ENCODE peak calls at places on chromosomes 3 and 15, in seven cellular contexts. D, Y, F, L, M, O and C are unnamed samples.

GRCh38 chr3:195140816-195141793 is 129.9 kb downstream of the XXYLT1 start:
- DNase-seq in D (no peak), Y (no peak), F (no peak), L (no peak), M (no peak), O (no peak), C (no peak)

GRCh38 chr3:41175365-41175764 is 23.9 kb upstream of the CTNNB1 start:
- DNase-seq in D (no peak), Y (no peak), F (peak), L (no peak), M (no peak), O (no peak), C (no peak)

GRCh38 chr3:124762612-124763011 is 32.4 kb downstream of the UMPS start:
- DNase-seq in D (no peak), Y (no peak), F (no peak), L (no peak), M (no peak), O (no peak), C (no peak)

GRCh38 chr3:154398084-154398967 is 31.7 kb downstream of the GPR149 start:
- DNase-seq in D (no peak), Y (no peak), F (no peak), L (no peak), M (no peak), O (no peak), C (no peak)

GRCh38 chr3:16343101-16343500 is 78.1 kb downstream of the OXNAD1 start:
- DNase-seq in D (no peak), Y (no peak), F (no peak), L (no peak), M (no peak), O (no peak), C (no peak)

GRCh38 chr3:126711361-126711760 is 7.3 kb downstream of the CHCHD6 start:
- DNase-seq in D (no peak), Y (no peak), F (peak), L (no peak), M (no peak), O (no peak), C (no peak)

GRCh38 chr3:123292321-123293310 is 90.9 kb downstream of the SEC22A start:
- DNase-seq in D (no peak), Y (no peak), F (no peak), L (no peak), M (no peak), O (no peak), C (no peak)

GRCh38 chr15:31263751-31264533 is 62.7 kb upstream of the KLF13 start:
- DNase-seq in D (peak), Y (peak), F (no peak), L (no peak), M (no peak), O (peak), C (no peak)

GRCh38 chr15:62306851-62307504 is 141.9 kb upstream of the C2CD4B start:
- DNase-seq in D (peak), Y (peak), F (peak), L (peak), M (peak), O (no peak), C (peak)

GRCh38 chr15:78950906-78951840 is 6.3 kb upstream of the CTSH start:
- DNase-seq in D (no peak), Y (no peak), F (peak), L (no peak), M (no peak), O (no peak), C (no peak)

GRCh38 chr3:136885357-136886213 is 23.6 kb downstream of the NCK1 start:
- DNase-seq in D (no peak), Y (no peak), F (no peak), L (no peak), M (no peak), O (no peak), C (no peak)

GRCh38 chr15:89822951-89823701 is 8.5 kb upstream of the ANPEP start:
- DNase-seq in D (no peak), Y (no peak), F (peak), L (no peak), M (no peak), O (no peak), C (no peak)

GRCh38 chr3:83894223-83894622 is 1064.6 kb upstream of the CADM2 start:
- DNase-seq in D (no peak), Y (no peak), F (no peak), L (no peak), M (no peak), O (no peak), C (no peak)

GRCh38 chr3:184022323-184022722 is 4.6 kb upstream of the ABCC5 start:
- DNase-seq in D (no peak), Y (no peak), F (peak), L (no peak), M (no peak), O (no peak), C (no peak)

GRCh38 chr3:122727279-122727678 is 46.6 kb downstream of the PARP14 start:
- DNase-seq in D (no peak), Y (no peak), F (no peak), L (no peak), M (no peak), O (no peak), C (no peak)

GRCh38 chr15:97995881-97996603 is 35.5 kb downstream of the ARRDC4 start:
- DNase-seq in D (no peak), Y (no peak), F (peak), L (no peak), M (no peak), O (no peak), C (no peak)

GRCh38 chr3:39191103-39191502 is 1.3 kb downstream of the XIRP1 start:
- DNase-seq in D (no peak), Y (no peak), F (no peak), L (no peak), M (no peak), O (no peak), C (no peak)

GRCh38 chr15:82105458-82106205 is 59.8 kb upstream of the MEX3B start:
- DNase-seq in D (no peak), Y (peak), F (peak), L (no peak), M (no peak), O (no peak), C (no peak)

GRCh38 chr3:32420138-32420981 is 28.7 kb downstream of the CMTM7 start:
- DNase-seq in D (no peak), Y (no peak), F (peak), L (no peak), M (no peak), O (no peak), C (peak)

GRCh38 chr3:133474251-133474801 is 74.5 kb downstream of the BFSP2 start:
- DNase-seq in D (no peak), Y (no peak), F (peak), L (no peak), M (no peak), O (no peak), C (no peak)

GRCh38 chr15:38895326-38896282 is 331.0 kb upstream of the RASGRP1 start:
- DNase-seq in D (no peak), Y (no peak), F (peak), L (no peak), M (no peak), O (no peak), C (no peak)

GRCh38 chr3:106206165-106206564 is 337.4 kb upstream of the CBLB start:
- DNase-seq in D (no peak), Y (no peak), F (peak), L (no peak), M (peak), O (peak), C (no peak)

GRCh38 chr15:69522361-69522760 is 69.7 kb downstream of the RPLP1 start:
- DNase-seq in D (no peak), Y (no peak), F (no peak), L (no peak), M (no peak), O (no peak), C (no peak)